ENCODE peak calls at places on chromosomes 13 and 19, in four cellular contexts. A is uterus, P is fibroblast of lung, H is RWPE1. D is an unnamed sample.

GRCh38 chr13:90951663-90952062 is 395.8 kb upstream of the MIR17HG start:
- DNase-seq in A (no peak), P (no peak), H (no peak), D (no peak)

GRCh38 chr19:12778020-12778904 is 2.9 kb upstream of the HOOK2 start:
- DNase-seq in A (peak; percentile 72), P (peak; percentile 78), H (peak; percentile 58), D (peak; percentile 94)

GRCh38 chr19:43430142-43430710 is 15.5 kb downstream of the TEX101 start:
- DNase-seq in A (no peak), P (peak; percentile 25), H (no peak), D (no peak)

GRCh38 chr13:97798836-97799235 is 154.6 kb upstream of the IPO5 start:
- DNase-seq in A (no peak), P (peak; percentile 77), H (no peak), D (no peak)

GRCh38 chr19:44718441-44719261 is 19.7 kb downstream of the CEACAM16 start:
- DNase-seq in A (peak; percentile 62), P (peak; percentile 70), H (no peak), D (peak; percentile 92)

GRCh38 chr13:77915676-77916075 is 3.0 kb downstream of the EDNRB start:
- DNase-seq in A (no peak), P (no peak), H (no peak), D (no peak)

GRCh38 chr13:36014763-36015162 is 116.4 kb downstream of the DCLK1 start:
- DNase-seq in A (no peak), P (no peak), H (no peak), D (no peak)

GRCh38 chr13:113634279-113635047 is 23.5 kb downstream of the ATP4B start:
- DNase-seq in A (no peak), P (no peak), H (no peak), D (peak; percentile 24)

GRCh38 chr13:105814219-105814901 is 721.1 kb downstream of the EFNB2 start:
- DNase-seq in A (no peak), P (no peak), H (peak; percentile 70), D (no peak)

GRCh38 chr13:20264271-20265018 is 32.3 kb upstream of the GJB6 start:
- DNase-seq in A (no peak), P (no peak), H (no peak), D (no peak)

GRCh38 chr19:46717034-46717715 is at the start of gene PRKD2:
- DNase-seq in A (peak; percentile 93), P (peak; percentile 79), H (peak; percentile 91), D (peak; percentile 97)

GRCh38 chr13:27667946-27668345 is 46.3 kb downstream of the POLR1D start:
- DNase-seq in A (no peak), P (no peak), H (no peak), D (no peak)

GRCh38 chr13:44906758-44907157 is 82.5 kb downstream of the NUFIP1 start:
- DNase-seq in A (peak; percentile 62), P (peak; percentile 81), H (no peak), D (no peak)

DNA sequence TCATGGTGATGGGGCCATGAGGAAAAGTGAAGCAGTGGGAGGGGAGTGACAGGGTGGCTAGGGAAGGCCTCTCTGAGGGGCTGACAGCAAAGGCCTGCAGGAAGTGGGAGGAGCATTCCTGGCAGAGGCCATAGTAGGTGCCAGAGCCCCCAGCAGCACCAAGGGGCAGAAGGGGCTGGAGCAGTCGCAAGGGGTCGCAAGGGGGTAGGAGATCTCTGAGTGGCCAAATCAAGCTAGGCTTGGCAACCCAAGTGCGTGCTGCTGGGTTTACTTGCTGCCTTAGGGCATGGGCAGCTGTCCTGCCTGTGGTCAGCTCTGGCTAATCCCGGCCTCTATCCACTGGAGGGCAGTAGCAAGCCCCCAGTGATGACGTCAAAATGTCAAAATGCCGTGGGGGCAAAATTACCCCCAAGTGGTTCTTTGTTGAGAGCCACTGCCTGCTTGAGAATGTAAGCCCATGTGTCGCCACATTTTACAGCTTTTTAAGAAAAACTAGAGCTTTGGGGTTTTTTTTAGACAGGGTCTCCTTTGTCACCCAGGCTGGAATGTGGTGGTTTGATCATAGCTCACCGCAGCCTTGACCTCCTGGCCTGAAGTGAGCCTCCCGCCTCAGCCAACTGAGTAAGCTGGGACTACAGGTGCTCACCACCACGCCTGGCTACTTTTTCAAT is 11.8 kb downstream of the CCDC97 start:
- DNase-seq in A (peak; percentile 59), P (peak; percentile 73), H (no peak), D (peak; percentile 75)
- TF ChIP-seq CTCF in A (peak; percentile 42), P (peak; percentile 76), H (peak; percentile 56), D (peak; percentile 58)

GRCh38 chr19:21202865-21203494 is 61.1 kb downstream of the ZNF431 start:
- DNase-seq in A (no peak), P (peak; percentile 15), H (peak; percentile 10), D (no peak)
- TF ChIP-seq CTCF in A (peak; percentile 32), P (peak; percentile 46), H (peak; percentile 32), D (peak; percentile 73)

DNA sequence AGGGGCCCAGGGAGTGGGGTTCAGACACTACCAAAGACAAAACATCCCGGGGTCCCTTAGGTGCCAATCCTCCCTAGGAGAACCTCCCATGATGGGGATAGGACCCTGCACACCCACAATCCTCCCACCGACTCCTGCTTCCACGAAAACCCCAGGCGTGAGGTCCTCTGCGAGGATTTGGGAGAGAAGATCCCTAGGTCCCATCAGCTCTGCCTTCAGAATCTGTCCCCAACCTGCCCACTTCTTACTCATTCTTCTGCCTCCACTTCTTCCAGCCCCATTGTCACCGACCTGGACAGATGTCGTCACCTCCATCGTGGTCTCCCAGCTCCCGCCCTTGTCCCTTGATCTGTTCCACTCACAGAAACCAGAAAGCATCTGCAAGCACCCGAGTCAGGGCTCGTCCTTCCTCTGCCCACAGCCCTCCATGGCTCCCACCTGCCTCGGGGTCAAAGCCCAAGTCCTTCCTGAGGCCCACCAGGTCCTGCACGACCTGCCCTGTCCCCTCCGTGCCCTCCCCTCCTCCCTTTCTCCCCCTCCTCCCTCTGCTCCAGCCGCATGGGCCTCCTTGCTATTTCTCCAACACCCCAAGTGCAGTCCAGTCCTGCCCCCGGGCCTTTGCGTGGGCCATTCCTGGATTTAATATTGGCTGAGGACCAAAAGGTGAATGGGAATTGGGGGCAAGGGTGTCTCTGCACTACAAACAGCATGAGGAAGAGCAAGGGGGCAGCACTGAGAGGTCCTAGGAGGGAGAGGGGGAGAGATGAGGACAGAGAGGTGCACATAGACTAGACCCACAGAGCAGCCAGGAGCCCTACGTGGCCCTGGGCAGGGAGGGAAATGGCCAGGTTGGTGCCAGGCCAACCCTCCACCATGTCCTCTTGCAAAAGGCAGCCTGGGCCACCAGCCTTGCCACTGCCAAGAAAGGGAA is 51.3 kb downstream of the PTPRS start:
- DNase-seq in A (no peak), P (no peak), H (no peak), D (no peak)
- TF ChIP-seq CTCF in A (no peak), P (no peak), H (no peak), D (no peak)

DNA sequence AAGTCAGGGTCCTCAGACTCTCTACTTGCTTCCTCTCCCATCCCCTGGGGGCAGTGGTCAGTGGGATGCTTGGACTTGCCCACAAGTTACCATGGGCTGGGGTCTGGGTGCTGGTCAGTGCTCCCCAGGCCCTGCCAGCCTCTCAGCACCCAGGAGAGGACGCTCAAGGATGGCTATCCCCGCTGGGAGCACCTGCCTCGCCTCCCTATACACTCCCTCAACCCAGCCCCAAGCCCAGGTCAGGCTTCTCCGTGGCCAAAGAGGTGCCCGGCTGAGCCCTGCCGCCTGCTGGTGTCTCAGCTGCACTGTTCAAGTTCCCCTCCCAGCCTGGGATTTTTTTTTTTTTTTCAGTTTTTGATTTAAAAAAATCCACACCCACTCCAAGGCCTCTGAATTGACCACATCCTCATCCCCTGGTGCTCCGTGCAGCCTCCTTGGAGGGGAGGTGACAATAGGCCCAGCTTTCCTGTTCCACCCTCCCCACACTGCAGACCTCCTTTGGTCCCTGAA is 10.8 kb downstream of the F2RL3 start:
- DNase-seq in A (no peak), P (peak; percentile 15), H (no peak), D (no peak)
- TF ChIP-seq CTCF in A (no peak), P (peak; percentile 40), H (no peak), D (peak; percentile 19)

DNA sequence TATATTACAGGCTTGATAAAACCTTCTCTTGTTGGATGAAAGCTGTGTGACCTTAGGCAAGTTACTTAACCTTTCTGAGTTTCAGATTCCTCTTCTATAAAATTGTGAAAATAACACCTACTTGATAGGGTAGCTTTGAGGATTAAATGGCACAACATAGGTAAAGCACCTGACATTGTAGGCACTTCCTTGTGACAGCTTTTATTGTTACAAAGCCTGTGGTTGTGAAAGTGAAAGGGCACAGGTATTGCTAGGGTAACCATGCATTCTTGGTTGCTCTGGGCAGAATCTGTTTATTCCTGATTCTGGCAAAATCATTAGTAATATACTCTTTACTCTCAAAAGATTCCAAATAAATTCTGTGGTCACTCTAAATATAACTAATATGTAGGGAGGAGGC is 493.4 kb downstream of the OLFM4 start:
- DNase-seq in A (no peak), P (no peak), H (no peak), D (no peak)
- TF ChIP-seq CTCF in A (no peak), P (no peak), H (no peak), D (no peak)

GRCh38 chr19:19319725-19320361 is 466 bp downstream of the SUGP1 start:
- DNase-seq in A (no peak), P (no peak), H (no peak), D (no peak)

GRCh38 chr19:19320362-19321142 is at the start of the genes MAU2 and SUGP1:
- DNase-seq in A (peak; percentile 88), P (peak; percentile 92), H (peak; percentile 96), D (peak; percentile 96)

GRCh38 chr19:19316082-19316481 is 4.2 kb downstream of the SUGP1 start:
- DNase-seq in A (no peak), P (no peak), H (no peak), D (no peak)

GRCh38 chr19:19321143-19321577 is 531 bp downstream of the MAU2 start:
- DNase-seq in A (no peak), P (peak; percentile 13), H (no peak), D (no peak)

DNA sequence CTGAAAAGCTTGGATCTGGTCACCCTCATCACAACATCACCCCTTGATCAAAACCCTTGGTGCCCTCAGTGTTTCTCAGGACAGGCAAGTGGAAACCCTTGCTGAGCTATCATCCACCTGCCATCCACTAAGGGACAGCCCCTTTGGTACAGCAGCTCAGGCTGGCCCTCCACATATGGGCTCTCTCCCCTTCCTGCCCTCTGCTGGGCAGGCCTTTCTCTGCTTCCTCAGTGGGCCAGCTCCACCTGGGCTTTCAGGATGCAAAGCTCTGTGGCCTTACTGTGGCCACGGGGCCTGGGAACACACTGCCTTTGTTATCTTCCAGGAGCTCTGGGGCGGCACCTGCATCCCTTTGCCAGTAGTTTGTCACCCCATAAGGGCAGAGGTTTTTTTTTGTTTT is 4.9 kb downstream of the SUGP1 start:
- DNase-seq in A (no peak), P (no peak), H (no peak), D (no peak)
- TF ChIP-seq CTCF in A (no peak), P (no peak), H (no peak), D (no peak)

GRCh38 chr19:40225440-40226305 is 816 bp downstream of the CCNP start:
- DNase-seq in A (no peak), P (peak; percentile 21), H (no peak), D (no peak)
- TF ChIP-seq CTCF in A (no peak), P (no peak), H (no peak), D (no peak)

GRCh38 chr19:28669804-28670203 is 543.1 kb downstream of the UQCRFS1 start:
- DNase-seq in A (no peak), P (no peak), H (no peak), D (no peak)
- TF ChIP-seq CTCF in A (no peak), P (no peak), H (no peak), D (no peak)

D was measured in kidney.